ENCODE peak calls at places on chromosomes 11 and 22, in six cellular contexts. Z is heart left ventricle, H is sigmoid colon, C is astrocyte of the cerebellum, D is brain microvascular endothelial cell, F is kidney. B is an unnamed sample.

GRCh38 chr22:31945478-31945815 is 1.1 kb downstream of the YWHAH start:
- DNase-seq in Z (no peak), H (no peak), C (no peak), D (no peak), F (no peak), B (no peak)

GRCh38 chr22:45612451-45612901 is 59.2 kb upstream of the ATXN10 start:
- DNase-seq in Z (peak; percentile 83), H (peak; percentile 84), C (peak; percentile 23), D (peak; percentile 80), F (peak; percentile 83), B (peak; percentile 38)

GRCh38 chr11:60633645-60634044 is 65.8 kb upstream of the MS4A8 start:
- DNase-seq in Z (no peak), H (no peak), C (no peak), D (no peak), F (no peak), B (no peak)

GRCh38 chr11:9754041-9754471 is 90.2 kb downstream of the SWAP70 start:
- DNase-seq in Z (no peak), H (no peak), C (no peak), D (no peak), F (no peak), B (no peak)

GRCh38 chr11:70928854-70929598 is 323.4 kb downstream of the SHANK2 start:
- DNase-seq in Z (no peak), H (no peak), C (no peak), D (no peak), F (peak; percentile 3), B (no peak)

GRCh38 chr11:57646756-57647303 is 2.9 kb downstream of the YPEL4 start:
- DNase-seq in Z (no peak), H (no peak), C (no peak), D (no peak), F (no peak), B (no peak)

GRCh38 chr22:28629420-28630184 is 50.0 kb downstream of the TTC28 start:
- DNase-seq in Z (no peak), H (no peak), C (no peak), D (no peak), F (no peak), B (no peak)

GRCh38 chr22:47059701-47060161 is 297.3 kb downstream of the TBC1D22A start:
- DNase-seq in Z (no peak), H (peak; percentile 69), C (peak; percentile 49), D (no peak), F (no peak), B (no peak)

GRCh38 chr11:126712017-126712625 is 288.4 kb downstream of the KIRREL3 start:
- DNase-seq in Z (no peak), H (no peak), C (no peak), D (no peak), F (no peak), B (peak; percentile 10)

GRCh38 chr22:39940757-39941305 is 19.4 kb upstream of the TMA7B start:
- DNase-seq in Z (no peak), H (no peak), C (no peak), D (no peak), F (no peak), B (no peak)

GRCh38 chr11:113551645-113552044 is 76.4 kb upstream of the DRD2 start:
- DNase-seq in Z (no peak), H (no peak), C (no peak), D (no peak), F (no peak), B (no peak)

GRCh38 chr11:65611758-65612603 is 2.0 kb downstream of the MAP3K11 start:
- DNase-seq in Z (no peak), H (no peak), C (no peak), D (peak; percentile 37), F (no peak), B (no peak)

GRCh38 chr11:61699737-61700160 is 19.6 kb downstream of the DAGLA start:
- DNase-seq in Z (peak; percentile 84), H (peak; percentile 80), C (no peak), D (no peak), F (peak; percentile 90), B (no peak)

GRCh38 chr11:115578275-115578674 is 74.1 kb upstream of the CADM1 start:
- DNase-seq in Z (no peak), H (no peak), C (no peak), D (no peak), F (no peak), B (no peak)

GRCh38 chr11:18471995-18472394 is 16.3 kb downstream of the LDHAL6A start:
- DNase-seq in Z (no peak), H (no peak), C (no peak), D (no peak), F (no peak), B (no peak)

GRCh38 chr11:113728814-113729213 is 22.7 kb upstream of the TMPRSS5 start:
- DNase-seq in Z (no peak), H (no peak), C (no peak), D (no peak), F (no peak), B (no peak)

GRCh38 chr11:92978226-92979111 is 9.0 kb downstream of the MTNR1B start:
- DNase-seq in Z (peak; percentile 57), H (no peak), C (no peak), D (no peak), F (no peak), B (no peak)

DNA sequence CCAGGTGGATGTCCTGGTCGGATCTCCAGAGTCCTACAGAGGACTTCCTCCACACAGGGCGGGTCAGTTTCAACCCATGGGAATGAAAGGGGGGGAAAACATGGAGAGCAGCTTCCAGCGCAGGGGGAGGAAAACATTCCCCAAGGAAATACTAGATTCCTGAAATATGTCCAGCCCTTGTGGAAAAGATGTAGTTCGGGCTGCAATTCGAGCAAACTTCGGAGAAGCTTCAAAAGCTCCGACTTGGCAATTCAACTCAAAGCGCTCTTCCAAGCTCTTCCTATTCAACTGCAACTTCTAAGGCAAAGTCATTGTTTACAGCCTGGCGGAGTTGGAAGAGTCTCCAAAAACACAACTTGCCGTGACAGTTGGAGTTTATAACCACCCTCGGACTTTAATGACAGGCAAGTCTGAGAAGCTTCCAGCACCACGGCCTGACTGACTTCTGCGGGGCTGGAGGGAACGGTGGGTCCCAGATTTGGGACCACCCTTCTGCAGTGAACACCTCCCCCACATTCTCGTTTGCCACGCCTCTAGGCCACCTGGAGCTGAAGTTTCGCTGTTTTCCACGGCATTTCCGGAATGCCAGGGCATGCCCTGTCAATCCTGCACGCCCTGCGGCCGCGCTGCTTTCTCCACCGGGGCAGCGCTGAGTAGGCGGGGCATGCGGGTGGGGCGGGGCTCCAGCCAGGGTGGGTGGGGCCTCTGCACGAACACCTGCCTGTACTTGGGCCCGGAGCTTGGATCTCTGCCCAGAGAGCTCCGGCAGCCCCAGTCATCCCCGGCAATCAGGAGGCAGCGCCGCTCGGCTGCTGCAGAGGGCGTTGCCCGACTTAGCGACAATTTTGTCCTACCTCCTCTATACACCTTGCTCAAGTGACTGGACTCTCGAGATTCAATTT is 49.0 kb upstream of the BIRC3 start:
- DNase-seq in Z (peak; percentile 84), H (peak; percentile 85), C (no peak), D (peak; percentile 36), F (peak; percentile 96), B (no peak)
- TF ChIP-seq CTCF in Z (peak; percentile 51), H (peak; percentile 33), C (peak; percentile 33), D (peak; percentile 63), F (peak; percentile 62), B (no peak)

GRCh38 chr11:111231836-111232235 is 13.7 kb upstream of the POU2AF2 start:
- DNase-seq in Z (no peak), H (no peak), C (no peak), D (no peak), F (no peak), B (no peak)

DNA sequence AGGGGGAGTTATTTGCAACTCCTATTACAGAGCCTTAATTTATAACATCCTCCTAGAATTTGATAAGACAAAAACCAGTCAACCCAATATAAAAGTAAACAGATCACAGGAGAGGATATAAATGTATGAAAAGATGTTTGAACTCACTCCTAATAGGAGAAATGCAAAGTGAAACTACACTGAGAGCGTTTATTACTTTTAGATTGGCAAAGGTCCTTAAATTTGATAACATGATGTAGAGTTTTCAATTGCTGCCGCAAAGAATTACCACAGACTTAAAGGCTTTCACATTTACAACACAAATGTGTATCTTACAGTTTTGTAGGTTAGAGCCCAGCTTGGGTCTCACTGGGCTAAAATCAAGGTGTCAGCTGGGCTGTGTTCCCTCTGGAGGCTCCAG is 9.2 kb upstream of the POU2AF2 start:
- DNase-seq in Z (no peak), H (no peak), C (no peak), D (no peak), F (no peak), B (no peak)
- H3K4me3 ChIP-seq in Z (no peak overlapping the region), H (peak overlapping the region; percentile 19), C (no peak overlapping the region), D (no peak overlapping the region), F (peak overlapping the region; percentile 19), B (no peak overlapping the region)

DNA sequence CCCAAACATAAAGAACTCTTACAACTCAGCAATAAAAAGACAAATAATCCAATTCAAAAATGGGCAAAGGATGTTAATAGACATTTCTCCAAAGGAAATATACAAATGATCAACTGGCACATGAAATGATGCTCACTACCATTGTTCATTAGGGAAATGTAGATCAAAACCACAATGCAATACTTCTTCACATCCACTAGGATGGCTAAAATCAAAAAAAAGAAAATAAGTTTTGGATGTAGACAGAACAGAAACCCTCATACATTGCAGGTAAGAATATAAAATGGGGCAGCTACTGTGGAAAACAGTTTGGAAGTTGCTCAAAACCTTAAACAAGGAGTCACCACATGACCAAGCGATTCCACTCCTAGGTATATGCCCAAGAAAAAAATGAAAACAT is 16.3 kb downstream of the SIK3 start:
- DNase-seq in Z (no peak), H (no peak), C (no peak), D (no peak), F (no peak), B (no peak)
- TF ChIP-seq CTCF in Z (no peak), H (no peak), C (no peak), D (no peak), F (no peak), B (no peak)

GRCh38 chr11:67524480-67524808 is 1.2 kb upstream of the CABP2 start:
- DNase-seq in Z (no peak), H (no peak), C (no peak), D (no peak), F (peak; percentile 52), B (no peak)
- H3K4me3 ChIP-seq in Z (no peak overlapping the region), H (no peak overlapping the region), C (no peak overlapping the region), D (no peak overlapping the region), F (no peak overlapping the region), B (no peak overlapping the region)

GRCh38 chr11:123330948-123331347 is 99.1 kb upstream of the GRAMD1B start:
- DNase-seq in Z (no peak), H (no peak), C (no peak), D (no peak), F (no peak), B (no peak)
- TF ChIP-seq CTCF in Z (no peak), H (no peak), C (no peak), D (no peak), F (no peak), B (no peak)

DNA sequence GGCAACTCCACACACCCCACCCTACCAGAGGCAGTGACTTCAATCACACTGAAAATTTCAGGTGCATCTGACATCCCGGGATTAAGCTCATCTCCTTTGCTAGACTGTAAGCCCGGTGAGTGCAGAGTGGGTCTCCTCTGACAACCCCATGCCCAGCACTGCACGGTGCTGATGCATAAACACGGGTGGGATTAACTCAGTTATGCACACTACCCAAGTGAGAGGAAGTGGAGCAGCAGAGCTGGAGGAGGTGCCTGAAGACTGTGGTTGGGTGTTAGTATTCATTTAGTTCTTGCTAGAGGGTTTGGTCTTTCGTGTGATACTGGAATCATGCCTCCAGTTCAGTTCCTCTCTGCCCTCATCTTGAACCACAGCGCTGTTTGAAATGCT is 6.5 kb downstream of the ARSA start:
- DNase-seq in Z (no peak), H (no peak), C (no peak), D (no peak), F (no peak), B (no peak)
- H3K4me3 ChIP-seq in Z (no peak overlapping the region), H (no peak overlapping the region), C (no peak overlapping the region), D (no peak overlapping the region), F (peak overlapping the region; percentile 33), B (no peak overlapping the region)

GRCh38 chr11:79055866-79056632 is 384.8 kb downstream of the TENM4 start:
- DNase-seq in Z (no peak), H (no peak), C (peak; percentile 86), D (peak; percentile 20), F (no peak), B (peak; percentile 31)
- TF ChIP-seq CTCF in Z (no peak), H (no peak), C (peak; percentile 48), D (peak; percentile 58), F (no peak), B (peak; percentile 37)